ENCODE peak calls at places on chromosomes 7 and 10, in seven cellular contexts. E is HAP-1, M is body of pancreas, W is fibroblast of mammary gland, A is SJCRH30, T is A549, S is transverse colon. R is an unnamed sample.

GRCh38 chr10:62652114-62652513 is 152.4 kb upstream of the ADO start:
- DNase-seq in E (no peak), M (no peak), W (peak), A (no peak), T (no peak), S (no peak), R (no peak)

GRCh38 chr7:121078701-121079227 is 90.3 kb downstream of the CPED1 start:
- DNase-seq in E (no peak), M (no peak), W (no peak), A (no peak), T (no peak), S (no peak), R (no peak)

GRCh38 chr7:29854257-29854938 is 48.1 kb downstream of the WIPF3 start:
- DNase-seq in E (peak), M (no peak), W (peak), A (no peak), T (no peak), S (no peak), R (peak)

GRCh38 chr10:128016423-128017060 is 109.6 kb downstream of the PTPRE start:
- DNase-seq in E (no peak), M (no peak), W (no peak), A (no peak), T (no peak), S (no peak), R (no peak)

GRCh38 chr7:55086413-55087201 is 67.8 kb downstream of the EGFR start:
- DNase-seq in E (no peak), M (peak), W (peak), A (peak), T (no peak), S (no peak), R (no peak)

GRCh38 chr10:35074266-35074665 is 15.9 kb downstream of the CUL2 start:
- DNase-seq in E (no peak), M (no peak), W (peak), A (no peak), T (no peak), S (no peak), R (no peak)

GRCh38 chr10:102473445-102474331 is 22.3 kb upstream of the C10orf95 start:
- DNase-seq in E (no peak), M (no peak), W (no peak), A (no peak), T (no peak), S (no peak), R (no peak)

GRCh38 chr7:93890464-93891068 is at the start of gene TFPI2:
- DNase-seq in E (no peak), M (peak), W (peak), A (peak), T (peak), S (peak), R (no peak)

GRCh38 chr10:113329121-113329596 is 223.7 kb upstream of the HABP2 start:
- DNase-seq in E (no peak), M (no peak), W (peak), A (no peak), T (no peak), S (no peak), R (no peak)

GRCh38 chr7:1019789-1020610 is 24.3 kb upstream of the GPR146 start:
- DNase-seq in E (no peak), M (no peak), W (no peak), A (no peak), T (no peak), S (no peak), R (no peak)

GRCh38 chr7:36315309-36315948 is 74.2 kb upstream of the ANLN start:
- DNase-seq in E (no peak), M (peak), W (no peak), A (no peak), T (no peak), S (no peak), R (no peak)
- H3K4me3 ChIP-seq in E (no peak), M (no peak), W (no peak), A (no peak), T (no peak), S (no peak), R (no peak)

DNA sequence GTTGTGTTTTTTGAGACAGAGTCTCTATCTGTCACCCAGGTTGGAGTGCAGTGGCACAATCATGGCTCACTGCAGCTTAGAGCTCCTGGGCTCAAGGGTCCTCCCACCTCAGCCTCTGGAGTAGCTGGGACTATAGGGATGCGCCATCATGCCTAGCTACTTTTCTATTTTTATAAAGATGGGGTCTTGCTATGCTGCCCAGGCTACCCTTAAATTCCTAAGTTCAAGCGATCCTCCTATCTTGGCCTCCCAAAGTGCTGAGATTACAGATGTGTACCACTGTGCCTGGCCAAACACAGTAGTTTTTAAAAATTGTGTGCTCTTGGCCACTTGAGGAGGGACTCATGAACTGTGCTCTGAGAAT is 10.6 kb upstream of the TLX1 start:
- DNase-seq in E (no peak), M (no peak), W (no peak), A (no peak), T (no peak), S (no peak), R (no peak)
- H3K4me3 ChIP-seq in E (no peak), M (no peak), W (no peak), A (no peak), T (no peak), S (peak), R (no peak)

DNA sequence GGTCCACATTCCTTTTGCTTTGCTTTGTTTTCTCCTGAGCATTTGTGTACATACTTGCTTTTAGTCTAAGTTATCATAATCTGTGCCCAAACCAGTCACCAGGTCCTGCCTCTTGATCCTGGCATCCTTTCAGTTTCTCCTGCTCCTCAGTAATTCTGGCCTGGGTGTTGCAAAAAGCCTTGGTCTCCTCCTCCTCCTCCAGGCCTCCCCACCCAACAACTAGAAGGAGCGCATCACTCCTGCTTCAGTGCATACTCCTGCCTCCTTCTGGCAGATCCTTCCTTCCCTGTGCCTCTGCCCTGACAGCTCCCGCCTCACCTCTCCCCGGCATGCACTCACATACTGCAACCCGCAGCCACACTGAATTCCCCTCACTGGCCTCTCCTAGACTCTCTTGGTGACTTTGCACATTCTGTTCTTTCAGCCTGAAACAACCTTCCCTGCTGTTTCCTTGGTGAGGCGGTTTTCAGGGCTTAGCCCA is 2.3 kb downstream of the DENND2A start:
- DNase-seq in E (no peak), M (no peak), W (peak), A (no peak), T (no peak), S (no peak), R (no peak)
- H3K4me3 ChIP-seq in E (no peak), M (no peak), W (no peak), A (no peak), T (no peak), S (no peak), R (no peak)

GRCh38 chr7:38274493-38274892 is 1.1 kb upstream of the TARP start:
- DNase-seq in E (no peak), M (no peak), W (peak), A (no peak), T (no peak), S (no peak), R (no peak)

GRCh38 chr7:38274927-38275326 is 1.5 kb upstream of the TARP start:
- DNase-seq in E (no peak), M (no peak), W (no peak), A (no peak), T (no peak), S (no peak), R (no peak)

GRCh38 chr7:38276096-38276857 is 2.8 kb upstream of the TARP start:
- DNase-seq in E (no peak), M (no peak), W (no peak), A (no peak), T (no peak), S (no peak), R (no peak)

DNA sequence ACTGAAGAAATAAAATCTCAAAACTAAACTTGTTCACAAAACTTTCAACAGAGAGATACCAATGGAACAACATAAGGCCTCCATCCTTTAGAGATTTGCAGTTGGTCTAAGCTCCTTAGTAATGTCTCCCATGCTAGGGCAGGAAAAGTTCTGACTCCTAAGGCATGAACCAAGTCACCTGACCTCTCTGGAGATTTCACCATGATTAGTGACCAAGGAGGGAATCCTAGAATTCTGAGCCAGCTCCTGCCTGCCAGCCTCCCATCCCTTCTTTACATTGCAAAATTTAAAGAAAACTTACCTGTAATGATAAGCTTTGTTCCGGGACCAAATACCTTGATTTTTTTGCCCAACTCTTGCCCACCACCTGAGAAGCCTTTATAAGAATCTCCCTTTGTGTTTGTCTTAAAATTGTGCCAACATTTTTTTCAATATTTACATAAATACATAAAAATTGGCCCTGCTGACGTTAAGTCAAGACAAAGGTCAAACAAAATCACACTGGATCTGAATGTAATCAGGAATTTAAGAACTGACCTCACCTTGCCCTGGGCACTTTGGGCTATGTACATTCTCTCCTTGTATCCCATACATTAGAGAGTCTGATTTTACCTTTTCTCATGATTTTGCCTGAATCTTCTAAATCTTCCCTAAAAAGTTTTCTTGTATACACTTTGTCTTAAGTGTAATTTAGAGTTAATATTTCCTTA is at the start of gene TARP:
- DNase-seq in E (no peak), M (no peak), W (no peak), A (no peak), T (no peak), S (no peak), R (no peak)
- H3K4me3 ChIP-seq in E (no peak), M (no peak), W (no peak), A (no peak), T (no peak), S (no peak), R (no peak)

GRCh38 chr7:151893405-151893923 is 16.5 kb upstream of the PRKAG2 start:
- DNase-seq in E (no peak), M (no peak), W (no peak), A (no peak), T (no peak), S (no peak), R (no peak)
- H3K4me3 ChIP-seq in E (no peak), M (no peak), W (no peak), A (no peak), T (no peak), S (no peak), R (no peak)

GRCh38 chr10:27745380-27745718 is 270 bp downstream of the MKX start:
- DNase-seq in E (no peak), M (no peak), W (no peak), A (peak), T (no peak), S (peak), R (no peak)
- H3K4me3 ChIP-seq in E (no peak), M (no peak), W (peak), A (peak), T (peak), S (peak), R (peak)

DNA sequence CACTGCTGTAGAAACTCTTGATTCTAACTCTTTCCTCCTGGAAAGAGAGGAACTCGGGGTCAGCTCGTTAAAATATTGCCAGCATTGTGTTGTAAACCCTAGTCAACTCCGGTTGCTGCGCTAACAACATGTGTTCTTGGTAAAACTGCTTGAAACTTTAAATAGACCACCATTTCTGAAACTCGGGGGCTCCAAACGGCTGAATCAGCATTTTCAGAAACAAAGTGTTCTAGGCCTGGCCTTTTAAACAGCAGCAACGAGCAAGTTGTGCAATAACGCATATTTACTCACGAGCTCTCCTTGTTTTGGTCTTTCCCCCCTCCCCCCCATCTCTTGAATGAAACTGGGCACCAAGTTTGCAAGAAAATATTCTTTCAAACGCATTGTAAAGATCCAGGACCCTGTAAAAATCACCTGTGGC is 9.2 kb upstream of the GRB10 start:
- DNase-seq in E (peak), M (peak), W (peak), A (no peak), T (no peak), S (no peak), R (no peak)
- H3K4me3 ChIP-seq in E (peak), M (peak), W (peak), A (peak), T (peak), S (peak), R (peak)

GRCh38 chr10:85491652-85492051 is 874.9 kb downstream of the GRID1 start:
- DNase-seq in E (no peak), M (no peak), W (no peak), A (no peak), T (no peak), S (no peak), R (no peak)

GRCh38 chr10:85490431-85490830 is 876.2 kb downstream of the GRID1 start:
- DNase-seq in E (no peak), M (no peak), W (no peak), A (no peak), T (no peak), S (no peak), R (no peak)

GRCh38 chr10:85492684-85493083 is 873.9 kb downstream of the GRID1 start:
- DNase-seq in E (no peak), M (no peak), W (no peak), A (no peak), T (no peak), S (no peak), R (peak)
- H3K4me3 ChIP-seq in E (no peak), M (no peak), W (no peak), A (no peak), T (no peak), S (no peak), R (no peak)

GRCh38 chr7:6276911-6277408 is 4.5 kb upstream of the CYTH3 start:
- DNase-seq in E (no peak), M (no peak), W (no peak), A (no peak), T (no peak), S (no peak), R (no peak)
- H3K4me3 ChIP-seq in E (no peak), M (no peak), W (no peak), A (no peak), T (no peak), S (no peak), R (no peak)